ENCODE peak calls at places on chromosomes 2 and 18, in four cellular contexts. Z is spleen, C is A549, T is neural progenitor cell. F is an unnamed sample.

GRCh38 chr2:236718207-236718992 is 148.8 kb downstream of the ACKR3 start:
- DNase-seq in C (no peak), Z (no peak), T (no peak), F (no peak)

GRCh38 chr2:121471571-121472464 is 58.9 kb upstream of the RNU4ATAC start:
- DNase-seq in C (no peak), Z (no peak), T (no peak), F (no peak)

GRCh38 chr2:184562532-184562931 is 35.8 kb upstream of the ZNF804A start:
- DNase-seq in Z (no peak), C (no peak), T (no peak), F (no peak)

GRCh38 chr2:122622896-122623295 is 867.4 kb downstream of the TSN start:
- DNase-seq in Z (no peak), C (no peak), T (peak), F (no peak)

GRCh38 chr2:105933906-105934305 is 189.2 kb downstream of the NCK2 start:
- DNase-seq in T (no peak), Z (no peak), C (no peak), F (no peak)

GRCh38 chr2:46460991-46461715 is 18.2 kb upstream of the TMEM247 start:
- DNase-seq in T (peak), Z (peak), C (peak), F (peak)

GRCh38 chr18:26135563-26135962 is 1.9 kb downstream of the PSMA8 start:
- DNase-seq in T (no peak), Z (no peak), C (no peak), F (no peak)

GRCh38 chr2:237025090-237025865 is 60.4 kb upstream of the COPS8 start:
- DNase-seq in C (peak), T (no peak), Z (no peak), F (no peak)

GRCh38 chr2:146807568-146808168 is 1037.2 kb upstream of the ACVR2A start:
- DNase-seq in Z (peak), T (peak), C (no peak), F (no peak)

GRCh38 chr2:37441055-37441454 is 96.6 kb downstream of the QPCT start:
- DNase-seq in Z (no peak), C (no peak), T (no peak), F (no peak)

GRCh38 chr2:57497489-57498096 is 549.0 kb upstream of the VRK2 start:
- DNase-seq in Z (no peak), T (peak), C (peak), F (peak)

GRCh38 chr2:231764124-231764523 is 17.0 kb downstream of the PDE6D start:
- DNase-seq in T (no peak), C (no peak), Z (no peak), F (no peak)

GRCh38 chr2:240911641-240912265 is 5.6 kb downstream of the CROCC2 start:
- DNase-seq in T (no peak), C (no peak), Z (no peak), F (no peak)

GRCh38 chr2:42812899-42813479 is 20.6 kb upstream of the HAAO start:
- DNase-seq in Z (no peak), T (no peak), C (peak), F (no peak)

GRCh38 chr2:75608684-75609333 is 37.8 kb upstream of the MRPL19 start:
- DNase-seq in Z (peak), T (peak), C (peak), F (peak)

GRCh38 chr2:40348038-40348437 is 103.9 kb downstream of the SLC8A1 start:
- DNase-seq in C (no peak), Z (no peak), T (no peak), F (no peak)

GRCh38 chr2:165406053-165406628 is 63.4 kb upstream of the CSRNP3 start:
- DNase-seq in C (no peak), T (peak), Z (no peak), F (no peak)

GRCh38 chr2:239548965-239549595 is 148.3 kb upstream of the HDAC4 start:
- DNase-seq in C (no peak), Z (peak), T (no peak), F (no peak)

GRCh38 chr2:80141007-80141726 is 163.4 kb downstream of the LRRTM1 start:
- DNase-seq in T (no peak), Z (no peak), C (no peak), F (no peak)

GRCh38 chr2:187442378-187442777 is 5.7 kb downstream of the CALCRL start:
- DNase-seq in T (no peak), Z (no peak), C (no peak), F (no peak)

GRCh38 chr2:216426166-216426777 is 14.0 kb downstream of the SMARCAL1 start:
- DNase-seq in C (no peak), Z (no peak), T (no peak), F (no peak)

GRCh38 chr2:101251844-101252407 is 760 bp upstream of the CNOT11 start:
- DNase-seq in T (peak), Z (no peak), C (peak), F (no peak)

GRCh38 chr2:82007051-82007664 is 1702.6 kb upstream of the LRRTM1 start:
- DNase-seq in Z (no peak), C (no peak), T (no peak), F (no peak)

GRCh38 chr18:56298935-56299334 is 339.5 kb downstream of the TXNL1 start:
- DNase-seq in Z (no peak), C (peak), T (no peak), F (no peak)

GRCh38 chr18:74896390-74896991 is 298.8 kb downstream of the ZNF407 start:
- DNase-seq in Z (no peak), T (peak), C (no peak), F (peak)

GRCh38 chr2:239461551-239462515 is 61.0 kb upstream of the HDAC4 start:
- DNase-seq in C (no peak), T (no peak), Z (no peak), F (no peak)

GRCh38 chr18:63073481-63073880 is 246.1 kb downstream of the BCL2 start:
- DNase-seq in C (no peak), T (no peak), Z (no peak), F (peak)

GRCh38 chr2:24083567-24084385 is 858 bp downstream of the TP53I3 start:
- DNase-seq in C (peak), T (peak), Z (no peak), F (peak)
- TF ChIP-seq CTCF in C (no peak), T (no peak), Z (no peak), F (no peak)

DNA sequence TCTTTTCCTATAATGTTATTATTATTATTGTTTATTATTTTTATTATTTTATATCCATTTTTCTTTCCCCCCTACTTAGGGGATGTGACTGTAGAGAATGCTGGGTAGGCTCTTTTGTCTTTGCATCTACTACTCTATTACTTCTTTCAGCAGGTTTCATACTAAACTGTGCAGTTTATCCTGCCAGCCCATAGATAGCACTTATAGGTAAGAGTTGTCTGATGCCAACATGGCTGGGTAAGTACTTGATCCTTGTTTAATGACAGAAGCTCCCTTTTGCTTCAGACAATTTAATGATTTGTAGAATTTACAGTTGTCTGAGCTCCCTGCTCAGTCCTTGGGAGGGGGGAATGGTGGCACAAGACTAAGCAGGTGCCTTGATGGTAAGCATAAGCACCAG is 262.9 kb upstream of the CDH2 start:
- DNase-seq in T (no peak), C (no peak), Z (no peak), F (no peak)
- TF ChIP-seq CTCF in T (no peak), C (no peak), Z (no peak), F (no peak)

GRCh38 chr2:68303033-68303901 is 16.5 kb downstream of the CNRIP1 start:
- DNase-seq in Z (no peak), T (no peak), C (no peak), F (no peak)

GRCh38 chr2:68302281-68302680 is 17.5 kb downstream of the CNRIP1 start:
- DNase-seq in T (no peak), Z (no peak), C (no peak), F (no peak)
- TF ChIP-seq CTCF in T (no peak), Z (no peak), C (no peak), F (no peak)

GRCh38 chr2:173238385-173238784 is 116.3 kb upstream of the CDCA7 start:
- DNase-seq in C (no peak), T (no peak), Z (no peak), F (no peak)

GRCh38 chr2:173241643-173242042 is 113.0 kb upstream of the CDCA7 start:
- DNase-seq in T (no peak), Z (no peak), C (no peak), F (no peak)

GRCh38 chr2:173240083-173240482 is 114.6 kb upstream of the CDCA7 start:
- DNase-seq in T (no peak), Z (no peak), C (no peak), F (peak)

GRCh38 chr2:173235947-173236803 is 118.5 kb upstream of the CDCA7 start:
- DNase-seq in Z (no peak), C (no peak), T (peak), F (no peak)

DNA sequence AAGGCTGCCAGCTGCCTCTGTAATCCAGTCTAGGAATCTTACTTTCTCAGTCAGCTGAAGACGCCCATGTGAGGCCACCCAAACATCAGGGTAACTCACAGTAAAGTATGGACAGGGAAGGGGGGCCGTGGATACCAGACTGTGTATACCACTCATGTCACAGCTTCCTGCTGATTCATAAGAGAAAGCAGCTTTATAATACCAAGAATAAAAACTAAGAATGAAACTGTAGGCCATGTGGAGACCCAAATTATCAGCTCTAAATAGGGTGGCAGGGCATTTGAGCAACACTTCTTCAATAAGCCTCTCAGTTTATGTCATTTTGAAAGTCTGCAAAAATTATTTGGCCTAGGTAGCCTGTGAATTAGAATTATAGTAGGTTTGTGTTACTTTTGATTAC is 115.0 kb upstream of the CDCA7 start:
- DNase-seq in C (no peak), T (no peak), Z (no peak), F (peak)
- TF ChIP-seq CTCF in C (no peak), T (no peak), Z (no peak), F (no peak)

GRCh38 chr2:212173771-212174510 is 364.7 kb downstream of the ERBB4 start:
- DNase-seq in C (no peak), T (no peak), Z (no peak), F (no peak)

GRCh38 chr2:212180684-212181083 is 357.9 kb downstream of the ERBB4 start:
- DNase-seq in T (no peak), C (no peak), Z (no peak), F (no peak)

GRCh38 chr2:212176151-212176550 is 362.5 kb downstream of the ERBB4 start:
- DNase-seq in Z (no peak), T (peak), C (no peak), F (no peak)

GRCh38 chr2:212181646-212182045 is 357.0 kb downstream of the ERBB4 start:
- DNase-seq in Z (no peak), C (no peak), T (no peak), F (no peak)

DNA sequence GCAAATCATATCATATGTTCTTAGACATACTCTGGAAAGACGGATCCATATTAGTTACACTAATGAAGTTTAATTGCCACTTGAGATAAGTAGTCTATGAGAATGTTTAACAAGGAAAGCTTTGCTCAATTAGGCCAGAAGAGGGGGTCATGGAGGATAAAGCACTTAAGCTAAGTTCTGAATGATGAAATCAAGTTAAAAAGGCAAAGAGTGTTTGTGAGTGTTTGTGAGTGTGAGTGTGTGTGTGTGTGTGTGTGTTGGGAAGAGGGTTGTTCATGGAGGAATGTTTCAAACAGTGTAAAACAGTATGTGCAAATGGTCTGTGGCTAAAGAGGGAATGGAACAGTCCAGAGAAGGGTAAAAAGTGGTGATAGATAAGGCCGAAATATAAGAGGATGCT is 360.9 kb downstream of the ERBB4 start:
- DNase-seq in T (peak), C (no peak), Z (no peak), F (no peak)
- TF ChIP-seq CTCF in T (peak), C (no peak), Z (no peak), F (no peak)